ENCODE peak calls at places on chromosomes 12 and 14, in ten cellular contexts. I, D, A, C, K, X, Y, Q, L and S are unnamed samples.

GRCh38 chr12:3045494-3045893 is 31.7 kb upstream of the TSPAN9 start:
- DNase-seq in I (no peak), D (no peak), A (no peak), C (no peak), K (no peak), X (no peak), Y (no peak), Q (no peak), L (no peak), S (no peak)

GRCh38 chr12:124786065-124786964 is 77.3 kb downstream of the SCARB1 start:
- DNase-seq in I (peak), D (no peak), A (peak), C (no peak), K (no peak), X (peak), Y (peak), Q (no peak), L (no peak), S (peak)

GRCh38 chr14:73662439-73663056 is 17.8 kb downstream of the DNAL1 start:
- DNase-seq in I (no peak), D (no peak), A (no peak), C (peak), K (no peak), X (peak), Y (peak), Q (peak), L (no peak), S (peak)

GRCh38 chr12:53222170-53223005 is 9.6 kb downstream of the RARG start:
- DNase-seq in I (no peak), D (no peak), A (no peak), C (no peak), K (no peak), X (no peak), Y (no peak), Q (no peak), L (no peak), S (no peak)

GRCh38 chr12:47361389-47362031 is 281.8 kb upstream of the AMIGO2 start:
- DNase-seq in I (peak), D (peak), A (no peak), C (no peak), K (peak), X (no peak), Y (no peak), Q (no peak), L (peak), S (no peak)

GRCh38 chr12:124456652-124457152 is 110.7 kb downstream of the NCOR2 start:
- DNase-seq in I (no peak), D (peak), A (no peak), C (no peak), K (peak), X (no peak), Y (no peak), Q (no peak), L (peak), S (no peak)

GRCh38 chr12:88393017-88393767 is 187.1 kb downstream of the KITLG start:
- DNase-seq in I (no peak), D (no peak), A (no peak), C (no peak), K (no peak), X (peak), Y (peak), Q (no peak), L (no peak), S (peak)

GRCh38 chr12:87848248-87848868 is 180.8 kb downstream of the C12orf50 start:
- DNase-seq in I (no peak), D (no peak), A (peak), C (no peak), K (no peak), X (peak), Y (peak), Q (peak), L (no peak), S (peak)

GRCh38 chr14:23533652-23534435 is 17.7 kb downstream of the ZFHX2 start:
- DNase-seq in I (no peak), D (no peak), A (no peak), C (no peak), K (no peak), X (no peak), Y (no peak), Q (no peak), L (no peak), S (no peak)

GRCh38 chr12:14521822-14522221 is 45.9 kb downstream of the PLBD1 start:
- DNase-seq in I (no peak), D (no peak), A (no peak), C (no peak), K (no peak), X (no peak), Y (no peak), Q (no peak), L (no peak), S (no peak)

GRCh38 chr12:81294325-81295190 is 216.7 kb downstream of the ACSS3 start:
- DNase-seq in I (no peak), D (no peak), A (no peak), C (no peak), K (no peak), X (no peak), Y (peak), Q (no peak), L (no peak), S (no peak)

GRCh38 chr12:5442251-5443006 is 10.5 kb downstream of the NTF3 start:
- DNase-seq in I (peak), D (no peak), A (no peak), C (peak), K (no peak), X (peak), Y (peak), Q (peak), L (no peak), S (peak)

GRCh38 chr12:52681551-52682380 is 1.6 kb upstream of the KRT1 start:
- DNase-seq in I (no peak), D (peak), A (no peak), C (no peak), K (no peak), X (no peak), Y (no peak), Q (no peak), L (peak), S (no peak)

GRCh38 chr12:55679691-55680090 is 28.0 kb downstream of the ITGA7 start:
- DNase-seq in I (no peak), D (no peak), A (no peak), C (no peak), K (no peak), X (no peak), Y (no peak), Q (no peak), L (no peak), S (no peak)

GRCh38 chr12:80815351-80815750 is 98.6 kb downstream of the MYF5 start:
- DNase-seq in I (no peak), D (no peak), A (no peak), C (no peak), K (no peak), X (no peak), Y (no peak), Q (no peak), L (no peak), S (no peak)

GRCh38 chr12:20830456-20830855 is 20.0 kb downstream of the SLCO1B3 start:
- DNase-seq in I (no peak), D (no peak), A (no peak), C (no peak), K (no peak), X (no peak), Y (no peak), Q (no peak), L (no peak), S (no peak)

GRCh38 chr12:129186952-129187351 is 333.7 kb downstream of the GLT1D1 start:
- DNase-seq in I (no peak), D (no peak), A (no peak), C (no peak), K (no peak), X (no peak), Y (peak), Q (no peak), L (no peak), S (no peak)

GRCh38 chr12:34033628-34034296 is 11.5 kb downstream of the ALG10 start:
- DNase-seq in I (no peak), D (no peak), A (no peak), C (no peak), K (no peak), X (peak), Y (peak), Q (peak), L (no peak), S (peak)

GRCh38 chr12:52389313-52390207 is 4.1 kb upstream of the KRT84 start:
- DNase-seq in I (no peak), D (no peak), A (no peak), C (no peak), K (no peak), X (peak), Y (no peak), Q (no peak), L (no peak), S (no peak)

GRCh38 chr12:57887631-57888406 is 41.3 kb upstream of the CTDSP2 start:
- DNase-seq in I (no peak), D (no peak), A (no peak), C (peak), K (no peak), X (no peak), Y (peak), Q (no peak), L (no peak), S (peak)

GRCh38 chr12:57446292-57446960 is 8.7 kb upstream of the INHBE start:
- DNase-seq in I (no peak), D (no peak), A (no peak), C (no peak), K (no peak), X (no peak), Y (no peak), Q (no peak), L (no peak), S (no peak)

GRCh38 chr14:95518045-95518751 is 1.7 kb upstream of the SYNE3 start:
- DNase-seq in I (no peak), D (no peak), A (no peak), C (no peak), K (no peak), X (no peak), Y (peak), Q (no peak), L (no peak), S (peak)

GRCh38 chr14:21647380-21647779 is 6.3 kb upstream of the OR4E2 start:
- DNase-seq in I (no peak), D (no peak), A (no peak), C (no peak), K (no peak), X (no peak), Y (peak), Q (peak), L (no peak), S (peak)

GRCh38 chr14:34692898-34693227 is 21.5 kb downstream of the CFL2 start:
- DNase-seq in I (no peak), D (no peak), A (no peak), C (no peak), K (no peak), X (no peak), Y (no peak), Q (no peak), L (no peak), S (no peak)
- H3K4me3 ChIP-seq in I (peak), D (no peak), A (no peak), C (peak), K (peak), X (no peak), Y (peak), Q (no peak), L (no peak), S (no peak)

DNA sequence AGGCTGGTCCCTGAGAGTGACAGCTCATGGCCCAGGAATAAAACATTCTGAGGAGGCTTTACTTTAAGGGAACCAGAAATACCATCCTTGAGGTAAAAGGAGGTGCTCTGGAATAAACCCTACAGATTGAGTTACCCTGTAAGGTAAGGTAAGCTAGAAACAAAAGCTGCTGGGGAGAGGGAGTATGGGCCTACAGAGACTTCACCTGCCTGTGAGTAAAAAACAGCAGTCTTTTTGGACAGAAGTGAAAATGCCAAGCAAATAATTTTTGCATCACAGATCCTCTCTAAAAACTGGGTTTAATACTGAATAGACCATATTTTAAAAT is 41.2 kb downstream of the CORO1C start:
- DNase-seq in I (no peak), D (no peak), A (no peak), C (no peak), K (no peak), X (no peak), Y (no peak), Q (no peak), L (no peak), S (no peak)
- H3K4me3 ChIP-seq in I (no peak), D (no peak), A (no peak), C (no peak), K (peak), X (no peak), Y (no peak), Q (no peak), L (no peak), S (no peak)

DNA sequence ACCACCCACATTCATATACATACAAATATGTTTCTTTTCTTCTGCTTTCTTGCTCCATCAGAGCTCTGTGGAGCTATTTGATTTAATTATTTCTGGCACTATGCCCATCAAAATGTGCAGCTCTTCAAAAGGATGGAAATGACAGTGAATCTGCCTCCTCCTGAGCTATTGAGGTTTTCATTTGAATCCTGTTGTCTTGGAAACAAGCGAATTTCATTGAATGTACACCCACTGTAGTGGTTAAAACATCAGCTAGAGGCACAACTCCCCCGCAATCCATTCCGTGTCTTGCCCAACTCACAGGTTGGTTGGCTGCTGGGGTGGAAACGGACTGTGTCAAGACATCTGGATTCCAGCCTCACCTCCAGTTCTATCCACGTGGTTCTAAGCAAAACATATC is 199.5 kb downstream of the SPTSSA start:
- DNase-seq in I (no peak), D (no peak), A (no peak), C (no peak), K (no peak), X (no peak), Y (no peak), Q (no peak), L (no peak), S (no peak)
- H3K4me3 ChIP-seq in I (no peak), D (no peak), A (no peak), C (no peak), K (no peak), X (no peak), Y (no peak), Q (no peak), L (no peak), S (no peak)

DNA sequence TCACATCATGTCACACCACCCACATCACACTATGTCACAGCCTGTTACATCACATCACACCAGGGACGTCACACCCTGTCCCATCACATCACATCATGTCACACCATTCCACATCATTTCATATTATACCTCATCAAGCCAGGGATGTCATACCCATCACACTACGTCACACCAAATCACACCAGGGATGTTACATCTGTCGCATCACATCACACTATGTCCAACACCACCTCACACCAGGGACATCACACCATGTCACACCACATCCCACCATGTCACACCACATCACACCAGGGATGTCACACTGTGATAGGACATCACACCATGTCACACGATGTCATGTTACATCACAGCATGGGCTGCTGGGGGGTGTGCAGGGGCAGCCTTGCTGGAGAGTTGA is 110.6 kb downstream of the TMEM121 start:
- DNase-seq in I (no peak), D (no peak), A (no peak), C (no peak), K (no peak), X (no peak), Y (no peak), Q (no peak), L (no peak), S (no peak)
- H3K4me3 ChIP-seq in I (no peak), D (no peak), A (no peak), C (no peak), K (no peak), X (no peak), Y (no peak), Q (no peak), L (no peak), S (no peak)

GRCh38 chr14:91354979-91355685 is 62.5 kb downstream of the CCDC88C start:
- DNase-seq in I (no peak), D (peak), A (no peak), C (no peak), K (no peak), X (no peak), Y (no peak), Q (no peak), L (peak), S (no peak)

GRCh38 chr14:91354221-91354916 is 63.3 kb downstream of the CCDC88C start:
- DNase-seq in I (no peak), D (no peak), A (no peak), C (peak), K (no peak), X (no peak), Y (no peak), Q (no peak), L (no peak), S (peak)

GRCh38 chr14:91357272-91357671 is 60.3 kb downstream of the CCDC88C start:
- DNase-seq in I (no peak), D (no peak), A (no peak), C (no peak), K (no peak), X (no peak), Y (no peak), Q (no peak), L (no peak), S (no peak)

GRCh38 chr14:91357731-91358319 is 59.8 kb downstream of the CCDC88C start:
- DNase-seq in I (no peak), D (peak), A (no peak), C (no peak), K (no peak), X (no peak), Y (no peak), Q (no peak), L (no peak), S (no peak)

DNA sequence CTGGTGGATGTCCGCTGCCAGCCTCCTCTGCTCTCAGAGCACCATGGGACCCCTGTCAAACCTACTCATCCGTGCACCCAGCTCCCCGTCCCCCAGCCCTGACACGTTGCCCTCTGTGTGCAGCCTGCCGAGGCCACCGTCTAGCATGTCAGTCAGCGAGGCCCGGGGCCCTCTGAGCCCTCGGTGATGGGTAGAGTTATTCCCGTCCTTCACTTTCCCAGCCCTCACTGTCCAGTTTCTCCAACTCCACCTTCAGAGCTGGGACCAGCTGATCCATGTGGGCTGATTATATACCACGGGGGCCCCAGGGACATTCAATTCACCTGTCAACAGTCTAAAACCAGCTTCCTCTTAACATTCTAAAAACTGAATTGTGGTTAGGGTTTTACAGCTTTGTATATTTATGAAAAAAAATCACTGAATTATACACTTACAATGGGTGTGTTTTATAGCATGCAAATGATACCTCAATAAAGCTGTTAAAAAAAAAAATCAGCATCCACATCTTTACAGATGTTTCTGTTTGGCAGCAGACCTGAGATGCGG is 61.3 kb downstream of the CCDC88C start:
- DNase-seq in I (no peak), D (no peak), A (no peak), C (no peak), K (no peak), X (no peak), Y (no peak), Q (no peak), L (no peak), S (no peak)
- H3K4me3 ChIP-seq in I (no peak), D (peak), A (no peak), C (no peak), K (peak), X (no peak), Y (no peak), Q (no peak), L (peak), S (no peak)

GRCh38 chr12:109160433-109160832 is 44.0 kb downstream of the ACACB start:
- DNase-seq in I (peak), D (no peak), A (no peak), C (no peak), K (no peak), X (no peak), Y (no peak), Q (no peak), L (no peak), S (no peak)
- H3K4me3 ChIP-seq in I (no peak), D (no peak), A (no peak), C (no peak), K (no peak), X (no peak), Y (no peak), Q (no peak), L (no peak), S (no peak)